ENCODE peak calls at places on chromosomes 13 and 19, in five cellular contexts. One of them, this sample, is unnamed. For H3K4me1 and H3K27me3, the result is how much of the 10 kb centered on the place peaks cover.

GRCh38 chr13:112722433-112723250 is 32.8 kb downstream of the ATP11A start:
- DNase-seq in neural progenitor cell: no peak
- DNase-seq in thoracic aorta: no peak
- DNase-seq in stomach: peak
- DNase-seq in Peyer's patch: peak
- DNase-seq in this sample: no peak

GRCh38 chr19:55667958-55668357 is 7.1 kb upstream of the EPN1 start:
- DNase-seq in neural progenitor cell: no peak
- DNase-seq in stomach: peak
- DNase-seq in Peyer's patch: peak
- DNase-seq in thoracic aorta: no peak
- DNase-seq in this sample: no peak

GRCh38 chr13:110109910-110110309 is 197.0 kb downstream of the COL4A1 start:
- DNase-seq in stomach: no peak
- DNase-seq in neural progenitor cell: peak
- DNase-seq in Peyer's patch: no peak
- DNase-seq in thoracic aorta: peak
- DNase-seq in this sample: no peak

GRCh38 chr13:109301711-109302110 is 484.7 kb downstream of the IRS2 start:
- DNase-seq in thoracic aorta: no peak
- DNase-seq in neural progenitor cell: no peak
- DNase-seq in Peyer's patch: no peak
- DNase-seq in stomach: no peak
- DNase-seq in this sample: no peak

GRCh38 chr19:16405091-16405490 is 66.7 kb downstream of the EPS15L1 start:
- DNase-seq in neural progenitor cell: no peak
- DNase-seq in Peyer's patch: no peak
- DNase-seq in thoracic aorta: no peak
- DNase-seq in stomach: no peak
- DNase-seq in this sample: no peak

GRCh38 chr13:75850915-75851314 is 214.8 kb downstream of the LMO7 start:
- DNase-seq in thoracic aorta: no peak
- DNase-seq in neural progenitor cell: no peak
- DNase-seq in stomach: no peak
- DNase-seq in Peyer's patch: no peak
- DNase-seq in this sample: no peak

GRCh38 chr19:18869781-18870530 is 26.0 kb downstream of the CERS1 start:
- DNase-seq in thoracic aorta: no peak
- DNase-seq in stomach: no peak
- DNase-seq in neural progenitor cell: no peak
- DNase-seq in Peyer's patch: no peak
- DNase-seq in this sample: no peak

GRCh38 chr13:26853272-26853818 is 92.8 kb upstream of the GPR12 start:
- DNase-seq in Peyer's patch: no peak
- DNase-seq in stomach: no peak
- DNase-seq in thoracic aorta: no peak
- DNase-seq in neural progenitor cell: no peak
- DNase-seq in this sample: no peak

GRCh38 chr19:12794196-12794921 is 3.1 kb downstream of the JUNB start:
- DNase-seq in stomach: no peak
- DNase-seq in Peyer's patch: no peak
- DNase-seq in thoracic aorta: no peak
- DNase-seq in neural progenitor cell: no peak
- DNase-seq in this sample: no peak

DNA sequence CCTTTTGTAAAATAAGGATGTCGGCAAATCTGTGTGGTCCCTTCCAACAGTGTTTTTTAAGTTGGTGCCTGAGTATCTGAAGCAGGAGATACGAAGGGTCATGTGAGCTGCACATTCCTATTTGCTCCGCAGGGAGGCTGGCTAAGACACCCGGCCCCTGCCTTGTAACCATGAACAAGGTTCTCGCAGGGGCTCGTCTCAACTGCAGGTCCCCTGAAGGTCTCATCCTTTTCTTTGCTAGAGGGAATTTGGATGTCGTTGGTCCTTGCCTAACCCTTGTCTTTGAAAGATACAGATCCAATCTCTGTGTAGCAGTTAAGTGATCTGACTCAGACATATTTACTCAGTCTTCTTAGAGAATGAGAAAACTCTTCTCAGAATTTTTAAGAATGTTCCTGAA is 64.4 kb downstream of the LRCH1 start:
- DNase-seq in thoracic aorta: no peak
- DNase-seq in stomach: no peak
- DNase-seq in Peyer's patch: no peak
- DNase-seq in neural progenitor cell: no peak
- DNase-seq in this sample: no peak
- H3K4me1 ChIP-seq in thoracic aorta: under half
- H3K4me1 ChIP-seq in stomach: half or more
- H3K4me1 ChIP-seq in Peyer's patch: under half
- H3K4me1 ChIP-seq in neural progenitor cell: under half
- H3K4me1 ChIP-seq in this sample: under half

DNA sequence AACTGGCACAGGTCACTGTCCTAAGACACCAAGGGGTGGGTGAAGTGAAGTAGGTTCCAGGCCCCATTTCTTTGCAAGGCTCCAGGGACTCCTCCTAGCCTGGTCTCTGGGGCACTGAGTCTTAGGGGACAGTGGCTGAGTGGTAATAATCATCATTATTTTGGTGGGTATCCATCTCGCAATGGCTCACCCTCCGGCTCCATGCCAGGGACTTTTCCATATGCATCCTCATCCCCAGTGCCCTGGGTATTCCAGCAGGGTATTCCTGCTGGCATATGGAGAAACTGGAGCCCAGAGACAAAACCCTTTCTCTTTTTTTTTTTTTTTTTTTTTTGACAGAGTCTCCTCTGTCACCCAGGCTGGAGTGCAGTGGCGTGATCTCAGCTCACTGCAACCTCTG is 2.5 kb downstream of the PDE4A start:
- DNase-seq in thoracic aorta: no peak
- DNase-seq in neural progenitor cell: no peak
- DNase-seq in stomach: no peak
- DNase-seq in Peyer's patch: no peak
- DNase-seq in this sample: no peak
- H3K27me3 ChIP-seq in thoracic aorta: under half
- H3K27me3 ChIP-seq in neural progenitor cell: half or more
- H3K27me3 ChIP-seq in stomach: half or more
- H3K27me3 ChIP-seq in Peyer's patch: half or more
- H3K27me3 ChIP-seq in this sample: under half

DNA sequence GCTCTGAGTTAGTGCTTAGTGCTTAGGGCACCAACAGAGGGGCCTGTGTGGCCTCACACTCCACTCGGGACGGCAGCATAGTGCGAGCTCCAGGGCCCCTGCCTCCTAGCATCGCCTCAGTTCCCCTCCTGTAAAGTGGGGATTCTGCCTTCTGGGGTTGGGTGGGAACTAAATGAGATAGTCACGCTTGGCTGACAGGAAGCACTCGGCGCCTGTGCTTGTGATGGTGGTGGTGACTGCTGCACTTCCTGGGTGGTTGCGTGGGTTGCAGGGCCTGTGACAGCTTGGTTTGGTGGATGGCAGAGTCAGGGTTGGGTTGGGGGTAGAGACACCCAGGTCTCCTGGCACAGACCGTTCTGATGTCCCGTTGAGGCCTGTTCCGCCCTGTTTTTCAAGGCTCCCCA is 7.7 kb downstream of the PLEKHF1 start:
- DNase-seq in thoracic aorta: no peak
- DNase-seq in neural progenitor cell: no peak
- DNase-seq in Peyer's patch: no peak
- DNase-seq in stomach: peak
- DNase-seq in this sample: peak
- H3K27ac ChIP-seq in thoracic aorta: no peak
- H3K27ac ChIP-seq in neural progenitor cell: no peak
- H3K27ac ChIP-seq in Peyer's patch: peak
- H3K27ac ChIP-seq in stomach: peak
- H3K27ac ChIP-seq in this sample: peak

DNA sequence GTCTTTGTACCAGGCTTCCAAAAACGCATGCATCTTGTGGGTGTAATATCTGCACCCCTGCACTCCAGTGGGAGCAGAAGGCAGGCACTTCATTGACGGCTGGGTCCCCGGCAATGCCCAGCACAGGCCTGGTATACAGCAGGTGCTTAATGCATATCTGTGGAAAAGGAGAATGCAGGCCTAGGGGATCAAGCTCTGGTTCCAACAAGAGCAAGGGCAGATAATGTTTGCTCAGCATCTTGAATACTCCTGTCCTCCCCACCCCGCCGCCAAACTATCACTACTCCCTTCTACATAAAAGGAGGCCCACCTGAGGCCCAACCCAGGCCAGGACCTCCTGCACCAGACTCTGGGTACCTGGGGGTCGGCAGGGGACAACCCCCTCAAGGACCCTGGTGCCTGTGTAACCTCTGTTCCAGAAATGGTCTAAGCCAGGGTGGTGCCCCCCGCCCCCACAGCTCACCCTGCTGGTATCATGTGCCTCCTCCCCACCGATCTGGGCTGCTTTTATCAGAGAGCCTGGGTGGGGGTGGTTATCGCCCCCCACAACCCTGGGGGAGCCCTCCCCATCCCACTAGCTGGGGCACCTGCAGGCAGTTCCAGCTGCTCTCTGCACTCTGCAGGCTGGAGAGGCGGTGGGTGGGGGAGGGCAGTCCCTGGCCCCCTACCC is 4.8 kb downstream of the KLF16 start:
- DNase-seq in Peyer's patch: no peak
- DNase-seq in neural progenitor cell: no peak
- DNase-seq in thoracic aorta: no peak
- DNase-seq in stomach: no peak
- DNase-seq in this sample: no peak
- H3K4me1 ChIP-seq in Peyer's patch: under half
- H3K4me1 ChIP-seq in neural progenitor cell: half or more
- H3K4me1 ChIP-seq in thoracic aorta: under half
- H3K4me1 ChIP-seq in stomach: half or more
- H3K4me1 ChIP-seq in this sample: half or more

GRCh38 chr13:36778083-36778671 is 40.8 kb upstream of the RFXAP start:
- DNase-seq in neural progenitor cell: peak
- DNase-seq in thoracic aorta: no peak
- DNase-seq in Peyer's patch: no peak
- DNase-seq in stomach: no peak
- DNase-seq in this sample: no peak

GRCh38 chr13:36769545-36769944 is 49.5 kb upstream of the RFXAP start:
- DNase-seq in thoracic aorta: no peak
- DNase-seq in neural progenitor cell: no peak
- DNase-seq in stomach: no peak
- DNase-seq in Peyer's patch: no peak
- DNase-seq in this sample: no peak

GRCh38 chr13:36769126-36769525 is 49.9 kb upstream of the RFXAP start:
- DNase-seq in Peyer's patch: no peak
- DNase-seq in stomach: no peak
- DNase-seq in neural progenitor cell: no peak
- DNase-seq in thoracic aorta: no peak
- DNase-seq in this sample: no peak

GRCh38 chr13:36776175-36776574 is 42.8 kb upstream of the RFXAP start:
- DNase-seq in stomach: no peak
- DNase-seq in thoracic aorta: no peak
- DNase-seq in Peyer's patch: no peak
- DNase-seq in neural progenitor cell: no peak
- DNase-seq in this sample: no peak

DNA sequence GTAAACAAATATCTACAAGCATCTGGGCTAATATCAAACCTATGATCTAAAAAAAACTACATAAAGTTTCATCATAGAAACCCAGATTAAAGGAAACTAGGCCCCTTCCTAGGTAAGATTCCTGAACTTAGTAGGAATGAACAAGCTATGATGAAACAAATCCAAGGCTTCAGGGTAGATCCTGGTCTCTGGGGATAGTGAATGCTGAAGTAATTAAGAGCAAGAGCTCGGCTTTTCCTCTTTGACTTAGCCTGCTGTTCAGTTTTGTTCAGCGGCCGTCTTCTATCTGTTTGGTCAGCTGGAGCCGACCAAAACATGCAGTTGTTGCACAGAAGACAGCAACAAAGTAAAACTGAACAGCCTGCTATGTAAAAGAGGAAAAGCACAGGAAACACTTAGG is 44.1 kb upstream of the RFXAP start:
- DNase-seq in stomach: no peak
- DNase-seq in thoracic aorta: no peak
- DNase-seq in neural progenitor cell: no peak
- DNase-seq in Peyer's patch: no peak
- DNase-seq in this sample: no peak
- H3K27me3 ChIP-seq in stomach: under half
- H3K27me3 ChIP-seq in thoracic aorta: under half
- H3K27me3 ChIP-seq in neural progenitor cell: under half
- H3K27me3 ChIP-seq in Peyer's patch: under half
- H3K27me3 ChIP-seq in this sample: under half

GRCh38 chr13:40981361-40981760 is 37.8 kb downstream of the ELF1 start:
- DNase-seq in thoracic aorta: no peak
- DNase-seq in neural progenitor cell: no peak
- DNase-seq in Peyer's patch: no peak
- DNase-seq in stomach: no peak
- DNase-seq in this sample: no peak
- H3K27ac ChIP-seq in thoracic aorta: peak
- H3K27ac ChIP-seq in neural progenitor cell: no peak
- H3K27ac ChIP-seq in Peyer's patch: peak
- H3K27ac ChIP-seq in stomach: peak
- H3K27ac ChIP-seq in this sample: peak

GRCh38 chr19:2171349-2172145 is 7.8 kb downstream of the DOT1L start:
- DNase-seq in neural progenitor cell: peak
- DNase-seq in Peyer's patch: no peak
- DNase-seq in stomach: peak
- DNase-seq in thoracic aorta: no peak
- DNase-seq in this sample: peak

GRCh38 chr19:2167896-2168618 is 4.3 kb downstream of the DOT1L start:
- DNase-seq in Peyer's patch: peak
- DNase-seq in thoracic aorta: peak
- DNase-seq in stomach: peak
- DNase-seq in neural progenitor cell: no peak
- DNase-seq in this sample: no peak

GRCh38 chr19:2170987-2171348 is 7.2 kb downstream of the DOT1L start:
- DNase-seq in Peyer's patch: no peak
- DNase-seq in stomach: no peak
- DNase-seq in neural progenitor cell: no peak
- DNase-seq in thoracic aorta: no peak
- DNase-seq in this sample: no peak

GRCh38 chr19:2168619-2169424 is 5.1 kb downstream of the DOT1L start:
- DNase-seq in neural progenitor cell: peak
- DNase-seq in thoracic aorta: peak
- DNase-seq in stomach: peak
- DNase-seq in Peyer's patch: peak
- DNase-seq in this sample: peak

GRCh38 chr19:2170219-2170618 is 6.5 kb downstream of the DOT1L start:
- DNase-seq in Peyer's patch: no peak
- DNase-seq in stomach: no peak
- DNase-seq in thoracic aorta: no peak
- DNase-seq in neural progenitor cell: peak
- DNase-seq in this sample: no peak
- H3K4me1 ChIP-seq in Peyer's patch: under half
- H3K4me1 ChIP-seq in stomach: half or more
- H3K4me1 ChIP-seq in thoracic aorta: under half
- H3K4me1 ChIP-seq in neural progenitor cell: under half
- H3K4me1 ChIP-seq in this sample: under half

This sample was measured in CD8-positive, alpha-beta memory T cell.